ENCODE peak calls at places on chromosomes 6 and 20, in eight cellular contexts. K is effector CD4-positive, alpha-beta T cell; A is NCI-H1092 treated with DMSO at 0.1 percent for 48 hours; E is HuH-7.5; Q is PC-9; F is HTR-8/SVneo; I is naive thymus-derived CD8-positive, alpha-beta T cell; U is BE2C. O is an unnamed sample.

GRCh38 chr6:128352331-128352730 is 168.1 kb downstream of the PTPRK start:
- DNase-seq in Q (no peak), K (no peak), A (no peak), U (no peak), F (no peak), E (no peak), I (no peak), O (no peak)

GRCh38 chr20:2822073-2822472 is 5.9 kb downstream of the TMEM239 start:
- DNase-seq in K (no peak), Q (no peak), A (no peak), E (no peak), U (no peak), I (peak; percentile 76), F (no peak), O (peak; percentile 22)

GRCh38 chr6:81689580-81689979 is 62.9 kb downstream of the TENT5A start:
- DNase-seq in I (no peak), F (no peak), K (no peak), A (no peak), Q (no peak), U (no peak), E (no peak), O (no peak)

GRCh38 chr6:161424421-161424820 is 150.6 kb upstream of the AGPAT4 start:
- DNase-seq in F (no peak), K (no peak), U (no peak), A (no peak), I (no peak), Q (no peak), E (no peak), O (no peak)

GRCh38 chr20:47753571-47754120 is 31.6 kb downstream of the SULF2 start:
- DNase-seq in K (no peak), Q (no peak), E (no peak), F (no peak), I (no peak), A (no peak), U (peak; percentile 59), O (no peak)

GRCh38 chr6:167968091-167968490 is 29.4 kb upstream of the KIF25 start:
- DNase-seq in F (no peak), U (peak; percentile 54), A (peak; percentile 19), K (no peak), Q (no peak), I (no peak), E (peak; percentile 59), O (no peak)

GRCh38 chr20:49515588-49515987 is 33.1 kb upstream of the KCNB1 start:
- DNase-seq in F (no peak), I (no peak), Q (no peak), A (peak; percentile 33), K (no peak), E (no peak), U (no peak), O (no peak)

GRCh38 chr6:157728183-157728881 is 94.7 kb upstream of the SNX9 start:
- DNase-seq in E (peak; percentile 30), K (no peak), A (no peak), I (no peak), U (peak; percentile 60), F (no peak), Q (no peak), O (no peak)

GRCh38 chr6:15023448-15023847 is 222.4 kb upstream of the JARID2 start:
- DNase-seq in E (no peak), I (no peak), K (no peak), U (no peak), Q (no peak), A (no peak), F (no peak), O (no peak)

GRCh38 chr20:2518096-2518495 is 9.4 kb upstream of the ZNF343 start:
- DNase-seq in E (no peak), F (no peak), A (no peak), Q (no peak), U (no peak), I (no peak), K (no peak), O (no peak)

GRCh38 chr20:62769346-62770071 is 26.8 kb upstream of the MRGBP start:
- DNase-seq in A (no peak), K (no peak), U (no peak), F (no peak), I (no peak), Q (no peak), E (no peak), O (no peak)

GRCh38 chr6:24766685-24767462 is 7.9 kb upstream of the GMNN start:
- DNase-seq in U (no peak), Q (no peak), I (peak; percentile 44), A (no peak), E (peak; percentile 11), F (peak; percentile 45), K (no peak), O (no peak)

GRCh38 chr6:98835149-98836024 is 1.0 kb downstream of the POU3F2 start:
- DNase-seq in U (peak; percentile 42), K (no peak), Q (no peak), E (peak; percentile 56), A (peak; percentile 64), I (no peak), F (no peak), O (no peak)

GRCh38 chr6:21664263-21665081 is 70.9 kb downstream of the SOX4 start:
- DNase-seq in U (peak; percentile 27), Q (peak; percentile 34), F (no peak), I (no peak), A (peak; percentile 5), K (no peak), E (peak; percentile 32), O (no peak)

GRCh38 chr6:13292774-13293173 is 35.6 kb downstream of the TBC1D7 start:
- DNase-seq in I (no peak), A (no peak), Q (no peak), E (no peak), F (no peak), U (no peak), K (no peak), O (no peak)

GRCh38 chr20:17725094-17725835 is 25.5 kb downstream of the BANF2 start:
- DNase-seq in F (no peak), Q (no peak), E (no peak), K (no peak), U (peak; percentile 35), A (peak; percentile 87), I (no peak), O (no peak)

GRCh38 chr6:106771822-106772221 is 142.4 kb downstream of the QRSL1 start:
- DNase-seq in F (no peak), A (no peak), U (no peak), Q (no peak), K (no peak), I (no peak), E (no peak), O (no peak)

GRCh38 chr20:31569163-31570020 is 35.7 kb upstream of the ID1 start:
- DNase-seq in Q (peak; percentile 62), I (peak; percentile 70), A (peak; percentile 48), E (no peak), F (peak; percentile 69), U (peak; percentile 78), K (peak; percentile 55), O (peak; percentile 26)

GRCh38 chr20:1663917-1664316 is 6.3 kb upstream of the SIRPG start:
- DNase-seq in Q (no peak), I (no peak), K (no peak), F (no peak), E (no peak), A (no peak), U (no peak), O (no peak)

GRCh38 chr6:124772733-124773319 is 189.4 kb upstream of the RNF217 start:
- DNase-seq in Q (no peak), A (no peak), U (no peak), I (no peak), E (no peak), F (no peak), K (no peak), O (no peak)

GRCh38 chr6:36351152-36351571 is 14.5 kb upstream of the BNIP5 start:
- DNase-seq in K (no peak), Q (no peak), F (no peak), I (no peak), E (no peak), A (no peak), U (no peak), O (no peak)

GRCh38 chr20:7406671-7407070 is 533.6 kb downstream of the HAO1 start:
- DNase-seq in K (no peak), I (no peak), F (no peak), E (no peak), U (no peak), Q (no peak), A (no peak), O (no peak)

GRCh38 chr6:10276888-10277287 is 138.0 kb downstream of the TFAP2A start:
- DNase-seq in A (no peak), Q (no peak), I (no peak), E (no peak), K (no peak), F (peak; percentile 62), U (no peak), O (no peak)

GRCh38 chr6:68634503-68635411 is at the start of gene ADGRB3:
- DNase-seq in I (peak; percentile 17), E (peak; percentile 47), A (peak; percentile 94), F (peak; percentile 48), U (peak; percentile 97), K (no peak), Q (peak; percentile 7), O (no peak)

GRCh38 chr6:5471637-5472430 is 210.5 kb downstream of the FARS2 start:
- DNase-seq in I (no peak), Q (no peak), U (peak; percentile 76), K (no peak), F (no peak), A (peak; percentile 30), E (no peak), O (no peak)

GRCh38 chr6:167345348-167345747 is 20.5 kb downstream of the TTLL2 start:
- DNase-seq in K (no peak), A (no peak), Q (no peak), E (no peak), I (no peak), U (no peak), F (no peak), O (no peak)

GRCh38 chr6:19028201-19028600 is 641.1 kb downstream of the RNF144B start:
- DNase-seq in K (no peak), E (no peak), I (no peak), A (no peak), F (no peak), U (no peak), Q (no peak), O (no peak)

GRCh38 chr6:112372213-112372806 is 25.2 kb downstream of the RFPL4B start:
- DNase-seq in U (no peak), Q (no peak), I (no peak), E (no peak), K (no peak), F (peak; percentile 29), A (peak; percentile 6), O (no peak)

GRCh38 chr6:28896505-28897392 is 27.0 kb downstream of the TRIM27 start:
- DNase-seq in E (peak; percentile 12), U (peak; percentile 65), Q (peak; percentile 60), A (peak; percentile 72), K (peak; percentile 41), F (peak; percentile 53), I (peak; percentile 69), O (peak; percentile 26)

GRCh38 chr6:145071836-145072235 is 663.5 kb downstream of the EPM2A start:
- DNase-seq in A (no peak), Q (no peak), F (peak; percentile 8), I (no peak), K (no peak), E (no peak), U (no peak), O (no peak)

GRCh38 chr20:62482136-62482833 is 6.5 kb upstream of the GATA5 start:
- DNase-seq in I (no peak), U (no peak), E (no peak), Q (peak; percentile 79), F (no peak), K (no peak), A (no peak), O (no peak)

O was measured in effector memory CD4-positive, alpha-beta T cell.